ENCODE peak calls at places on chromosomes 5 and 9, in six cellular contexts. G, Y, C, Z, F and R are unnamed samples.

GRCh38 chr9:137305060-137305787 is 3.2 kb upstream of the NRARP start:
- DNase-seq in G (peak), Y (peak), C (no peak), Z (no peak), F (peak), R (no peak)

GRCh38 chr5:39843767-39844166 is 419.0 kb upstream of the DAB2 start:
- DNase-seq in G (no peak), Y (no peak), C (no peak), Z (no peak), F (no peak), R (no peak)

GRCh38 chr5:55306641-55307382 is 682 bp downstream of the DHX29 start:
- DNase-seq in G (peak), Y (no peak), C (no peak), Z (no peak), F (no peak), R (no peak)

GRCh38 chr9:976805-977360 is 428 bp downstream of the DMRT3 start:
- DNase-seq in G (no peak), Y (peak), C (no peak), Z (no peak), F (no peak), R (no peak)

GRCh38 chr9:135959814-135960213 is 1.4 kb downstream of the UBAC1 start:
- DNase-seq in G (no peak), Y (no peak), C (no peak), Z (no peak), F (no peak), R (no peak)

GRCh38 chr5:72291601-72292000 is 28.4 kb downstream of the MRPS27 start:
- DNase-seq in G (peak), Y (no peak), C (no peak), Z (no peak), F (no peak), R (no peak)

GRCh38 chr5:168417731-168418429 is 68.4 kb upstream of the RARS1 start:
- DNase-seq in G (no peak), Y (no peak), C (no peak), Z (no peak), F (no peak), R (no peak)

GRCh38 chr5:123879071-123879470 is 367.1 kb downstream of the CSNK1G3 start:
- DNase-seq in G (no peak), Y (no peak), C (no peak), Z (no peak), F (no peak), R (no peak)

GRCh38 chr5:55680353-55680752 is 31.8 kb downstream of the SLC38A9 start:
- DNase-seq in G (no peak), Y (no peak), C (no peak), Z (no peak), F (no peak), R (no peak)

GRCh38 chr9:9257999-9258398 is 1354.8 kb downstream of the PTPRD start:
- DNase-seq in G (no peak), Y (peak), C (no peak), Z (no peak), F (no peak), R (no peak)

GRCh38 chr5:173452098-173452497 is 123.9 kb upstream of the STC2 start:
- DNase-seq in G (no peak), Y (no peak), C (peak), Z (peak), F (no peak), R (peak)

GRCh38 chr5:179337227-179338122 is 7.8 kb downstream of the ADAMTS2 start:
- DNase-seq in G (no peak), Y (peak), C (no peak), Z (no peak), F (no peak), R (no peak)